ENCODE peak calls at places on chromosomes 3 and 15, in eight cellular contexts. Z is psoas muscle; M is NCI-H510A; B is choroid plexus epithelial cell; D is A172; N is A549; G is activated T-cell treated with anti-CD3 and anti-CD28 coated beads for 4 hours; O is effector memory CD8-positive, alpha-beta T cell. L is an unnamed sample.

GRCh38 chr15:35705030-35705884 is 159.3 kb upstream of the DPH6 start:
- DNase-seq in D (no peak), B (no peak), G (no peak), M (no peak), O (no peak), N (no peak), Z (no peak), L (no peak)

GRCh38 chr3:39638286-39638685 is 170.8 kb downstream of the MOBP start:
- DNase-seq in B (peak; percentile 19), N (no peak), D (peak; percentile 19), G (no peak), Z (no peak), M (no peak), O (no peak), L (peak; percentile 23)

GRCh38 chr15:90697180-90697579 is 20.0 kb upstream of the BLM start:
- DNase-seq in D (no peak), M (no peak), Z (no peak), N (no peak), G (no peak), B (no peak), O (no peak), L (no peak)

GRCh38 chr3:197398301-197398878 is 100.0 kb upstream of the DLG1 start:
- DNase-seq in N (no peak), M (no peak), B (no peak), G (no peak), D (no peak), O (no peak), Z (no peak), L (no peak)

GRCh38 chr15:58070801-58071418 is 5.4 kb upstream of the ALDH1A2 start:
- DNase-seq in Z (peak; percentile 34), B (peak; percentile 78), M (no peak), N (peak; percentile 13), O (no peak), D (peak; percentile 49), G (no peak), L (peak; percentile 52)

GRCh38 chr15:47194718-47195117 is 522.6 kb upstream of the SEMA6D start:
- DNase-seq in M (no peak), Z (no peak), N (no peak), O (no peak), B (peak; percentile 79), D (no peak), G (no peak), L (no peak)

GRCh38 chr3:150222190-150222548 is 185.9 kb upstream of the TSC22D2 start:
- DNase-seq in O (no peak), D (no peak), B (no peak), G (no peak), M (no peak), Z (no peak), N (no peak), L (no peak)

GRCh38 chr3:53286727-53287412 is 31.0 kb upstream of the TKT start:
- DNase-seq in G (no peak), N (no peak), Z (no peak), B (peak; percentile 83), O (no peak), M (no peak), D (no peak), L (no peak)

GRCh38 chr15:73231661-73232443 is 136.9 kb downstream of the HCN4 start:
- DNase-seq in D (no peak), G (no peak), B (no peak), N (no peak), Z (no peak), O (no peak), M (no peak), L (no peak)

GRCh38 chr15:92411256-92411655 is 17.6 kb downstream of the ST8SIA2 start:
- DNase-seq in D (no peak), M (no peak), B (no peak), G (no peak), N (no peak), Z (no peak), O (no peak), L (no peak)

GRCh38 chr3:187568171-187568570 is 102.0 kb downstream of the SST start:
- DNase-seq in N (no peak), M (no peak), G (no peak), B (no peak), D (peak; percentile 45), Z (no peak), O (no peak), L (no peak)

GRCh38 chr15:94691169-94691568 is 459.8 kb downstream of the MCTP2 start:
- DNase-seq in Z (no peak), M (no peak), G (no peak), D (no peak), O (no peak), B (no peak), N (no peak), L (no peak)

GRCh38 chr3:177835008-177835407 is 637.7 kb upstream of the TBL1XR1 start:
- DNase-seq in G (no peak), O (no peak), B (peak; percentile 97), M (no peak), D (peak; percentile 97), N (no peak), Z (no peak), L (peak; percentile 39)